ENCODE peak calls at places on chromosomes 7 and 10, in six cellular contexts. O, A, S, H, R and F are unnamed samples.

GRCh38 chr10:72812798-72813430 is 80.6 kb upstream of the OIT3 start:
- DNase-seq in O (peak; percentile 74), A (no peak), S (no peak), H (no peak), R (no peak), F (no peak)

GRCh38 chr7:143205560-143206293 is 16.1 kb upstream of the TAS2R40 start:
- DNase-seq in O (no peak), A (no peak), S (no peak), H (peak; percentile 24), R (no peak), F (no peak)

GRCh38 chr7:158804335-158804734 is 25.0 kb downstream of the ESYT2 start:
- DNase-seq in O (no peak), A (no peak), S (no peak), H (no peak), R (no peak), F (no peak)

GRCh38 chr7:55381187-55381586 is 16.1 kb downstream of the LANCL2 start:
- DNase-seq in O (no peak), A (no peak), S (no peak), H (no peak), R (no peak), F (no peak)

GRCh38 chr7:121393005-121393366 is 3.1 kb downstream of the FAM3C start:
- DNase-seq in O (no peak), A (no peak), S (no peak), H (no peak), R (no peak), F (no peak)

GRCh38 chr10:47030191-47030698 is 119.0 kb downstream of the PTPN20 start:
- DNase-seq in O (no peak), A (no peak), S (no peak), H (no peak), R (no peak), F (no peak)

GRCh38 chr7:151012921-151013347 is 11.4 kb downstream of the ATG9B start:
- DNase-seq in O (no peak), A (no peak), S (peak; percentile 85), H (no peak), R (no peak), F (peak; percentile 71)

GRCh38 chr10:61628199-61628874 is 34.4 kb upstream of the CABCOCO1 start:
- DNase-seq in O (peak; percentile 73), A (no peak), S (no peak), H (no peak), R (no peak), F (no peak)

GRCh38 chr10:15796762-15797161 is 63.5 kb downstream of the MINDY3 start:
- DNase-seq in O (no peak), A (no peak), S (no peak), H (no peak), R (no peak), F (no peak)

GRCh38 chr7:122352454-122352853 is 47.9 kb upstream of the FEZF1 start:
- DNase-seq in O (no peak), A (no peak), S (no peak), H (no peak), R (no peak), F (no peak)

GRCh38 chr7:68176974-68177373 is 1180.3 kb downstream of the TYW1 start:
- DNase-seq in O (peak; percentile 18), A (no peak), S (peak; percentile 51), H (peak; percentile 28), R (no peak), F (peak; percentile 73)

GRCh38 chr10:12463459-12463838 is 114.1 kb downstream of the CAMK1D start:
- DNase-seq in O (no peak), A (no peak), S (no peak), H (no peak), R (no peak), F (no peak)

GRCh38 chr7:43692582-43693373 is 36.5 kb downstream of the COA1 start:
- DNase-seq in O (peak; percentile 35), A (no peak), S (no peak), H (no peak), R (no peak), F (no peak)

GRCh38 chr10:43884516-43885105 is 235.9 kb upstream of the ZNF32 start:
- DNase-seq in O (no peak), A (no peak), S (no peak), H (no peak), R (no peak), F (no peak)

GRCh38 chr10:109972372-109973001 is 35.3 kb upstream of the ADD3 start:
- DNase-seq in O (no peak), A (no peak), S (no peak), H (no peak), R (no peak), F (no peak)

GRCh38 chr7:29162577-29162976 is 16.2 kb upstream of the CPVL start:
- DNase-seq in O (no peak), A (no peak), S (no peak), H (no peak), R (no peak), F (no peak)

GRCh38 chr7:131627589-131628212 is 71.3 kb upstream of the PODXL start:
- DNase-seq in O (no peak), A (no peak), S (no peak), H (no peak), R (no peak), F (no peak)

GRCh38 chr7:55230014-55230413 is 135.1 kb upstream of the LANCL2 start:
- DNase-seq in O (no peak), A (no peak), S (no peak), H (no peak), R (no peak), F (no peak)

GRCh38 chr10:129764011-129764900 is 199.8 kb downstream of the EBF3 start:
- DNase-seq in O (no peak), A (no peak), S (no peak), H (no peak), R (no peak), F (peak; percentile 24)

GRCh38 chr7:137890449-137890916 is 43.7 kb upstream of the DGKI start:
- DNase-seq in O (no peak), A (no peak), S (no peak), H (no peak), R (no peak), F (no peak)

GRCh38 chr7:123208793-123209192 is 9.0 kb upstream of the SLC13A1 start:
- DNase-seq in O (no peak), A (no peak), S (no peak), H (no peak), R (no peak), F (no peak)

GRCh38 chr10:127563718-127564553 is 14.8 kb downstream of the NPS start:
- DNase-seq in O (no peak), A (no peak), S (peak; percentile 43), H (peak; percentile 44), R (peak; percentile 23), F (no peak)

GRCh38 chr7:41701542-41701941 is 1.3 kb downstream of the INHBA start:
- DNase-seq in O (peak; percentile 33), A (no peak), S (no peak), H (no peak), R (no peak), F (no peak)

GRCh38 chr10:73593812-73594211 is 2.7 kb upstream of the USP54 start:
- DNase-seq in O (no peak), A (no peak), S (no peak), H (no peak), R (no peak), F (no peak)

GRCh38 chr10:23293145-23293724 is 51.4 kb downstream of the C10orf67 start:
- DNase-seq in O (peak; percentile 9), A (no peak), S (peak; percentile 42), H (no peak), R (peak; percentile 43), F (no peak)

GRCh38 chr10:34063592-34063991 is 729.1 kb upstream of the NRP1 start:
- DNase-seq in O (no peak), A (no peak), S (no peak), H (no peak), R (no peak), F (no peak)

GRCh38 chr7:73700070-73700423 is 16.6 kb downstream of the BUD23 start:
- DNase-seq in O (no peak), A (no peak), S (no peak), H (no peak), R (no peak), F (no peak)

GRCh38 chr7:129341212-129341611 is 93.0 kb upstream of the STRIP2 start:
- DNase-seq in O (no peak), A (no peak), S (no peak), H (no peak), R (no peak), F (no peak)

GRCh38 chr7:139673230-139673629 is 104.6 kb downstream of the HIPK2 start:
- DNase-seq in O (no peak), A (peak; percentile 77), S (no peak), H (no peak), R (peak; percentile 30), F (no peak)